ENCODE peak calls at places on chromosomes 16 and 17, in four cellular contexts. H is HCEC 1CT; A is activated T-cell treated with anti-CD3 and anti-CD28 coated beads, Interleukin-2, amount 50 U/mL, for 72 hours; P is bronchial epithelial cell. C is an unnamed sample.

GRCh38 chr17:76713765-76714164 is 3.0 kb upstream of the MXRA7 start:
- DNase-seq in A (no peak), P (no peak), H (no peak), C (no peak)

GRCh38 chr17:82281502-82282238 is 8.2 kb upstream of the CSNK1D start:
- DNase-seq in P (peak), A (peak), H (peak), C (no peak)

GRCh38 chr16:84716740-84717139 is 16.9 kb downstream of the USP10 start:
- DNase-seq in H (no peak), A (no peak), P (no peak), C (no peak)

GRCh38 chr16:83533193-83533592 is 274.6 kb upstream of the HSBP1 start:
- DNase-seq in P (peak), H (peak), A (no peak), C (no peak)

GRCh38 chr16:83911290-83911689 is 12.4 kb downstream of the MLYCD start:
- DNase-seq in A (no peak), P (no peak), H (no peak), C (no peak)

GRCh38 chr17:47225436-47225858 is 16.3 kb downstream of the MYL4 start:
- DNase-seq in A (no peak), P (peak), H (peak), C (peak)

GRCh38 chr17:8375738-8376259 is 705 bp downstream of the KRABD2 start:
- DNase-seq in A (no peak), H (no peak), P (peak), C (no peak)

GRCh38 chr16:68232335-68232734 is 3.6 kb downstream of the ESRP2 start:
- DNase-seq in H (no peak), A (no peak), P (no peak), C (no peak)

GRCh38 chr16:54178491-54178976 is 108.1 kb downstream of the IRX3 start:
- DNase-seq in H (no peak), P (no peak), A (no peak), C (no peak)

GRCh38 chr17:10420811-10421210 is 939 bp downstream of the MYH8 start:
- DNase-seq in A (no peak), H (no peak), P (no peak), C (no peak)

GRCh38 chr16:637081-638018 is 1.2 kb upstream of the METTL26 start:
- DNase-seq in A (peak), P (no peak), H (peak), C (peak)

GRCh38 chr16:12901597-12902436 is at the start of gene SHISA9:
- DNase-seq in P (no peak), A (no peak), H (no peak), C (no peak)

GRCh38 chr16:53893731-53894435 is 189.9 kb downstream of the FTO start:
- DNase-seq in H (peak), P (peak), A (no peak), C (peak)

GRCh38 chr17:66210208-66210574 is 18.3 kb upstream of the CEP112 start:
- DNase-seq in P (no peak), A (no peak), H (no peak), C (no peak)

GRCh38 chr17:74052993-74053744 is 150.3 kb upstream of the RPL38 start:
- DNase-seq in A (no peak), H (no peak), P (no peak), C (no peak)

GRCh38 chr17:77725851-77726250 is 232.7 kb upstream of the TNRC6C start:
- DNase-seq in P (no peak), H (no peak), A (no peak), C (no peak)

GRCh38 chr16:24738895-24739294 is 9.4 kb downstream of the TNRC6A start:
- DNase-seq in A (no peak), H (no peak), P (no peak), C (no peak)

GRCh38 chr16:2483160-2483559 is 8.2 kb downstream of the TBC1D24 start:
- DNase-seq in P (no peak), A (no peak), H (no peak), C (no peak)